ENCODE peak calls at places on chromosomes 5 and 9, in six cellular contexts. G is WERI-Rb-1; S is head of caudate nucleus; X is ureter; T is GM04504; L is activated naive CD4-positive, alpha-beta T cell. A is an unnamed sample.

GRCh38 chr5:94243612-94244011 is 374.8 kb downstream of the KIAA0825 start:
- DNase-seq in G (no peak), S (no peak), X (no peak), T (peak; percentile 55), L (no peak), A (no peak)

GRCh38 chr5:141740885-141741284 is 58.9 kb upstream of the ARAP3 start:
- DNase-seq in G (no peak), S (no peak), X (no peak), T (no peak), L (no peak), A (no peak)

GRCh38 chr5:179421156-179421895 is 76.1 kb upstream of the ADAMTS2 start:
- DNase-seq in G (no peak), S (no peak), X (no peak), T (no peak), L (no peak), A (no peak)

GRCh38 chr9:131347376-131348020 is 46.4 kb upstream of the PRRC2B start:
- DNase-seq in G (no peak), S (no peak), X (no peak), T (no peak), L (no peak), A (no peak)

GRCh38 chr5:141800629-141801028 is 77.6 kb downstream of the PCDH1 start:
- DNase-seq in G (no peak), S (no peak), X (no peak), T (no peak), L (no peak), A (no peak)

GRCh38 chr5:112417931-112418358 is 1.1 kb downstream of the EPB41L4A start:
- DNase-seq in G (no peak), S (peak; percentile 16), X (peak; percentile 64), T (no peak), L (no peak), A (no peak)

GRCh38 chr9:14283276-14283675 is 30.7 kb downstream of the NFIB start:
- DNase-seq in G (no peak), S (no peak), X (no peak), T (no peak), L (no peak), A (no peak)

GRCh38 chr9:109092587-109092986 is 27.2 kb downstream of the TMEM245 start:
- DNase-seq in G (no peak), S (no peak), X (no peak), T (no peak), L (no peak), A (no peak)

GRCh38 chr5:3127423-3127911 is 376.0 kb upstream of the IRX2 start:
- DNase-seq in G (no peak), S (no peak), X (no peak), T (no peak), L (no peak), A (no peak)

GRCh38 chr9:72315510-72316287 is 49.3 kb downstream of the ZFAND5 start:
- DNase-seq in G (peak; percentile 70), S (no peak), X (peak; percentile 47), T (peak; percentile 66), L (no peak), A (no peak)

GRCh38 chr5:78667461-78668103 is 19.0 kb upstream of the LHFPL2 start:
- DNase-seq in G (no peak), S (no peak), X (no peak), T (no peak), L (no peak), A (no peak)